ENCODE peak calls at places on chromosomes 11 and 22, in eight cellular contexts. One of them, this sample, is unnamed.

GRCh38 chr11:13761712-13762111 is 93.2 kb downstream of the FAR1 start:
- DNase-seq in cardiac fibroblast: peak; percentile 7
- DNase-seq in lower leg skin: no peak
- DNase-seq in transverse colon: no peak
- DNase-seq in fibroblast of lung: no peak
- DNase-seq in ovary: no peak
- DNase-seq in left ventricle myocardium inferior: no peak
- DNase-seq in mammary epithelial cell: no peak
- DNase-seq in this sample: peak; percentile 28

GRCh38 chr11:118212131-118212725 is 12.6 kb downstream of the JAML start:
- DNase-seq in mammary epithelial cell: no peak
- DNase-seq in left ventricle myocardium inferior: peak; percentile 31
- DNase-seq in transverse colon: no peak
- DNase-seq in lower leg skin: no peak
- DNase-seq in ovary: no peak
- DNase-seq in fibroblast of lung: no peak
- DNase-seq in cardiac fibroblast: no peak
- DNase-seq in this sample: no peak

GRCh38 chr11:117851852-117852251 is 24.6 kb downstream of the FXYD6 start:
- DNase-seq in fibroblast of lung: no peak
- DNase-seq in transverse colon: no peak
- DNase-seq in ovary: peak; percentile 31
- DNase-seq in left ventricle myocardium inferior: peak; percentile 61
- DNase-seq in lower leg skin: peak; percentile 72
- DNase-seq in mammary epithelial cell: no peak
- DNase-seq in cardiac fibroblast: peak; percentile 26
- DNase-seq in this sample: peak; percentile 53

GRCh38 chr11:61327669-61328071 is 5.2 kb downstream of the DDB1 start:
- DNase-seq in ovary: no peak
- DNase-seq in transverse colon: no peak
- DNase-seq in fibroblast of lung: no peak
- DNase-seq in cardiac fibroblast: peak; percentile 18
- DNase-seq in lower leg skin: no peak
- DNase-seq in left ventricle myocardium inferior: no peak
- DNase-seq in mammary epithelial cell: no peak
- DNase-seq in this sample: peak; percentile 82

GRCh38 chr11:113908107-113908506 is 3.5 kb downstream of the HTR3B start:
- DNase-seq in lower leg skin: peak; percentile 28
- DNase-seq in ovary: no peak
- DNase-seq in transverse colon: no peak
- DNase-seq in left ventricle myocardium inferior: no peak
- DNase-seq in fibroblast of lung: no peak
- DNase-seq in mammary epithelial cell: no peak
- DNase-seq in cardiac fibroblast: no peak
- DNase-seq in this sample: no peak

GRCh38 chr22:29780781-29781676 is 13.9 kb downstream of the UQCR10 start:
- DNase-seq in cardiac fibroblast: peak; percentile 75
- DNase-seq in lower leg skin: no peak
- DNase-seq in ovary: peak; percentile 42
- DNase-seq in fibroblast of lung: peak; percentile 52
- DNase-seq in mammary epithelial cell: peak; percentile 76
- DNase-seq in transverse colon: no peak
- DNase-seq in left ventricle myocardium inferior: no peak
- DNase-seq in this sample: peak; percentile 78

GRCh38 chr11:76436020-76436419 is 8.8 kb upstream of the EMSY start:
- DNase-seq in transverse colon: no peak
- DNase-seq in cardiac fibroblast: no peak
- DNase-seq in mammary epithelial cell: no peak
- DNase-seq in fibroblast of lung: peak; percentile 3
- DNase-seq in lower leg skin: no peak
- DNase-seq in ovary: no peak
- DNase-seq in left ventricle myocardium inferior: no peak
- DNase-seq in this sample: no peak

GRCh38 chr11:112292785-112293407 is 32.2 kb upstream of the PLET1 start:
- DNase-seq in ovary: no peak
- DNase-seq in mammary epithelial cell: peak; percentile 80
- DNase-seq in fibroblast of lung: peak; percentile 89
- DNase-seq in transverse colon: no peak
- DNase-seq in left ventricle myocardium inferior: no peak
- DNase-seq in lower leg skin: no peak
- DNase-seq in cardiac fibroblast: peak; percentile 90
- DNase-seq in this sample: peak; percentile 95

GRCh38 chr22:31148953-31149627 is 8.8 kb upstream of the PLA2G3 start:
- DNase-seq in cardiac fibroblast: peak; percentile 90
- DNase-seq in lower leg skin: no peak
- DNase-seq in transverse colon: peak; percentile 77
- DNase-seq in mammary epithelial cell: peak; percentile 48
- DNase-seq in left ventricle myocardium inferior: peak; percentile 66
- DNase-seq in ovary: peak; percentile 70
- DNase-seq in fibroblast of lung: peak; percentile 88
- DNase-seq in this sample: peak; percentile 92

GRCh38 chr11:62504158-62504973 is 42.2 kb downstream of the AHNAK start:
- DNase-seq in cardiac fibroblast: no peak
- DNase-seq in transverse colon: no peak
- DNase-seq in lower leg skin: no peak
- DNase-seq in ovary: no peak
- DNase-seq in fibroblast of lung: no peak
- DNase-seq in mammary epithelial cell: no peak
- DNase-seq in left ventricle myocardium inferior: no peak
- DNase-seq in this sample: no peak

GRCh38 chr22:41910599-41911291 is 4.1 kb downstream of the SHISA8 start:
- DNase-seq in ovary: peak; percentile 54
- DNase-seq in transverse colon: no peak
- DNase-seq in left ventricle myocardium inferior: peak; percentile 56
- DNase-seq in mammary epithelial cell: no peak
- DNase-seq in lower leg skin: no peak
- DNase-seq in cardiac fibroblast: peak; percentile 25
- DNase-seq in fibroblast of lung: no peak
- DNase-seq in this sample: no peak

GRCh38 chr22:43852605-43853327 is 9.5 kb downstream of the SULT4A1 start:
- DNase-seq in fibroblast of lung: no peak
- DNase-seq in cardiac fibroblast: no peak
- DNase-seq in lower leg skin: peak; percentile 79
- DNase-seq in mammary epithelial cell: no peak
- DNase-seq in left ventricle myocardium inferior: no peak
- DNase-seq in transverse colon: no peak
- DNase-seq in ovary: no peak
- DNase-seq in this sample: no peak

GRCh38 chr11:13885083-13885482 is 77.4 kb upstream of the SPON1 start:
- DNase-seq in cardiac fibroblast: no peak
- DNase-seq in lower leg skin: no peak
- DNase-seq in fibroblast of lung: no peak
- DNase-seq in transverse colon: no peak
- DNase-seq in mammary epithelial cell: peak; percentile 20
- DNase-seq in ovary: no peak
- DNase-seq in left ventricle myocardium inferior: no peak
- DNase-seq in this sample: no peak

GRCh38 chr22:38108561-38109319 is 1.7 kb downstream of the BAIAP2L2 start:
- DNase-seq in left ventricle myocardium inferior: no peak
- DNase-seq in cardiac fibroblast: no peak
- DNase-seq in lower leg skin: no peak
- DNase-seq in fibroblast of lung: no peak
- DNase-seq in ovary: no peak
- DNase-seq in mammary epithelial cell: no peak
- DNase-seq in transverse colon: peak; percentile 35
- DNase-seq in this sample: no peak

GRCh38 chr11:2515401-2516275 is 70.8 kb downstream of the KCNQ1 start:
- DNase-seq in fibroblast of lung: no peak
- DNase-seq in cardiac fibroblast: no peak
- DNase-seq in left ventricle myocardium inferior: peak; percentile 15
- DNase-seq in mammary epithelial cell: no peak
- DNase-seq in transverse colon: peak; percentile 7
- DNase-seq in lower leg skin: peak; percentile 76
- DNase-seq in ovary: peak; percentile 5
- DNase-seq in this sample: no peak

GRCh38 chr22:20093437-20093836 is 13.4 kb downstream of the DGCR8 start:
- DNase-seq in ovary: no peak
- DNase-seq in transverse colon: no peak
- DNase-seq in mammary epithelial cell: no peak
- DNase-seq in cardiac fibroblast: no peak
- DNase-seq in fibroblast of lung: no peak
- DNase-seq in lower leg skin: no peak
- DNase-seq in left ventricle myocardium inferior: peak; percentile 78
- DNase-seq in this sample: no peak

GRCh38 chr11:95999604-96000003 is 75.7 kb upstream of the MTMR2 start:
- DNase-seq in fibroblast of lung: no peak
- DNase-seq in mammary epithelial cell: no peak
- DNase-seq in lower leg skin: no peak
- DNase-seq in cardiac fibroblast: peak; percentile 44
- DNase-seq in left ventricle myocardium inferior: no peak
- DNase-seq in ovary: no peak
- DNase-seq in transverse colon: no peak
- DNase-seq in this sample: no peak

GRCh38 chr11:123362941-123363340 is 67.1 kb upstream of the GRAMD1B start:
- DNase-seq in cardiac fibroblast: no peak
- DNase-seq in left ventricle myocardium inferior: no peak
- DNase-seq in transverse colon: no peak
- DNase-seq in lower leg skin: no peak
- DNase-seq in mammary epithelial cell: no peak
- DNase-seq in ovary: no peak
- DNase-seq in fibroblast of lung: no peak
- DNase-seq in this sample: no peak

GRCh38 chr11:118488480-118489109 is 38.7 kb upstream of the TTC36 start:
- DNase-seq in transverse colon: peak; percentile 68
- DNase-seq in lower leg skin: no peak
- DNase-seq in left ventricle myocardium inferior: peak; percentile 27
- DNase-seq in mammary epithelial cell: peak; percentile 47
- DNase-seq in ovary: peak; percentile 71
- DNase-seq in cardiac fibroblast: peak; percentile 90
- DNase-seq in fibroblast of lung: peak; percentile 88
- DNase-seq in this sample: peak; percentile 92

GRCh38 chr11:47603295-47603694 is 9.1 kb upstream of the C1QTNF4 start:
- DNase-seq in cardiac fibroblast: no peak
- DNase-seq in left ventricle myocardium inferior: no peak
- DNase-seq in mammary epithelial cell: no peak
- DNase-seq in ovary: no peak
- DNase-seq in transverse colon: no peak
- DNase-seq in fibroblast of lung: no peak
- DNase-seq in lower leg skin: no peak
- DNase-seq in this sample: no peak

GRCh38 chr11:26914968-26915367 is 78.9 kb upstream of the FIBIN start:
- DNase-seq in transverse colon: peak; percentile 7
- DNase-seq in fibroblast of lung: no peak
- DNase-seq in cardiac fibroblast: no peak
- DNase-seq in left ventricle myocardium inferior: no peak
- DNase-seq in lower leg skin: no peak
- DNase-seq in ovary: no peak
- DNase-seq in mammary epithelial cell: no peak
- DNase-seq in this sample: no peak

GRCh38 chr11:122601131-122602125 is 54.1 kb upstream of the UBASH3B start:
- DNase-seq in fibroblast of lung: peak; percentile 74
- DNase-seq in lower leg skin: no peak
- DNase-seq in left ventricle myocardium inferior: no peak
- DNase-seq in cardiac fibroblast: peak; percentile 70
- DNase-seq in transverse colon: no peak
- DNase-seq in ovary: no peak
- DNase-seq in mammary epithelial cell: peak; percentile 41
- DNase-seq in this sample: peak; percentile 76

GRCh38 chr11:8790964-8791363 is 108.4 kb downstream of the RPL27A start:
- DNase-seq in mammary epithelial cell: no peak
- DNase-seq in ovary: no peak
- DNase-seq in transverse colon: no peak
- DNase-seq in fibroblast of lung: no peak
- DNase-seq in lower leg skin: no peak
- DNase-seq in cardiac fibroblast: no peak
- DNase-seq in left ventricle myocardium inferior: no peak
- DNase-seq in this sample: no peak

GRCh38 chr11:68780829-68781228 is 29.5 kb upstream of the TESMIN start:
- DNase-seq in transverse colon: peak; percentile 39
- DNase-seq in left ventricle myocardium inferior: peak; percentile 77
- DNase-seq in lower leg skin: no peak
- DNase-seq in cardiac fibroblast: peak; percentile 20
- DNase-seq in fibroblast of lung: no peak
- DNase-seq in mammary epithelial cell: no peak
- DNase-seq in ovary: no peak
- DNase-seq in this sample: peak; percentile 14

GRCh38 chr11:11250470-11250869 is 102.6 kb downstream of the CSNK2A3 start:
- DNase-seq in cardiac fibroblast: no peak
- DNase-seq in ovary: no peak
- DNase-seq in lower leg skin: no peak
- DNase-seq in left ventricle myocardium inferior: no peak
- DNase-seq in fibroblast of lung: peak; percentile 10
- DNase-seq in transverse colon: no peak
- DNase-seq in mammary epithelial cell: no peak
- DNase-seq in this sample: no peak

GRCh38 chr22:27692243-27692642 is 109.3 kb downstream of the MN1 start:
- DNase-seq in cardiac fibroblast: no peak
- DNase-seq in lower leg skin: no peak
- DNase-seq in left ventricle myocardium inferior: no peak
- DNase-seq in ovary: no peak
- DNase-seq in fibroblast of lung: no peak
- DNase-seq in mammary epithelial cell: no peak
- DNase-seq in transverse colon: no peak
- DNase-seq in this sample: peak; percentile 24
- TF ChIP-seq CTCF in cardiac fibroblast: peak; percentile 21
- TF ChIP-seq CTCF in lower leg skin: no peak
- TF ChIP-seq CTCF in left ventricle myocardium inferior: no peak
- TF ChIP-seq CTCF in ovary: no peak
- TF ChIP-seq CTCF in fibroblast of lung: no peak
- TF ChIP-seq CTCF in mammary epithelial cell: no peak
- TF ChIP-seq CTCF in transverse colon: no peak
- TF ChIP-seq CTCF in this sample: peak; percentile 37

DNA sequence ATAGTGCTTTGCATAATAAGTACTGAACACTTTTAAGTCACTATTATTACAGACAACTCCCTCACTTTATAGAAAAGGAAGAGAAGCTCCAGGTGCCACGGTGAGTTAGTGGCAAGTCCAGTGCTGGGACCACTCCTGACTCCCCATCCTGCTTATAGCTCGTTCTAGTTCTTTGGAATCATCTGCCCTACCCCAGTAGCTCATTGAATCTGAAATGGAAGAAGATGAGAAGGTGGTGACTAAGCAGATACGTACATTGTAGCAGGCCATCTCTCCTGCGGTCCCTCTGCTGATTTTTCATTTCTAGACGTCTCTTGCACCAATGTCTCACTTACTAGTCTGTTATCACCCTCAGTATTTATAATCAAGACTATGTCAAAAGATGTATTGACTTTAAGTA is 21.6 kb downstream of the MMP20 start:
- DNase-seq in lower leg skin: no peak
- DNase-seq in left ventricle myocardium inferior: no peak
- DNase-seq in mammary epithelial cell: peak; percentile 52
- DNase-seq in cardiac fibroblast: no peak
- DNase-seq in transverse colon: no peak
- DNase-seq in fibroblast of lung: no peak
- DNase-seq in ovary: no peak
- DNase-seq in this sample: no peak
- H3K4me3 ChIP-seq in lower leg skin: no peak overlapping the region
- H3K4me3 ChIP-seq in left ventricle myocardium inferior: no peak overlapping the region
- H3K4me3 ChIP-seq in mammary epithelial cell: no peak overlapping the region
- H3K4me3 ChIP-seq in cardiac fibroblast: no peak overlapping the region
- H3K4me3 ChIP-seq in transverse colon: no peak overlapping the region
- H3K4me3 ChIP-seq in fibroblast of lung: no peak overlapping the region
- H3K4me3 ChIP-seq in ovary: no peak overlapping the region
- H3K4me3 ChIP-seq in this sample: no peak overlapping the region

GRCh38 chr11:102061276-102061675 is 14.0 kb downstream of the CFAP300 start:
- DNase-seq in lower leg skin: no peak
- DNase-seq in ovary: no peak
- DNase-seq in fibroblast of lung: peak; percentile 46
- DNase-seq in transverse colon: no peak
- DNase-seq in mammary epithelial cell: no peak
- DNase-seq in left ventricle myocardium inferior: no peak
- DNase-seq in cardiac fibroblast: peak; percentile 37
- DNase-seq in this sample: peak; percentile 64
- TF ChIP-seq CTCF in lower leg skin: no peak
- TF ChIP-seq CTCF in ovary: no peak
- TF ChIP-seq CTCF in fibroblast of lung: peak; percentile 58
- TF ChIP-seq CTCF in transverse colon: no peak
- TF ChIP-seq CTCF in mammary epithelial cell: peak; percentile 63
- TF ChIP-seq CTCF in left ventricle myocardium inferior: peak; percentile 59
- TF ChIP-seq CTCF in cardiac fibroblast: peak; percentile 52
- TF ChIP-seq CTCF in this sample: peak; percentile 74

GRCh38 chr22:46055851-46056168 is 78.8 kb upstream of the WNT7B start:
- DNase-seq in transverse colon: no peak
- DNase-seq in ovary: no peak
- DNase-seq in fibroblast of lung: no peak
- DNase-seq in lower leg skin: no peak
- DNase-seq in cardiac fibroblast: no peak
- DNase-seq in left ventricle myocardium inferior: no peak
- DNase-seq in mammary epithelial cell: no peak
- DNase-seq in this sample: no peak
- H3K4me3 ChIP-seq in transverse colon: peak overlapping the region; percentile 72
- H3K4me3 ChIP-seq in ovary: peak overlapping the region; percentile 87
- H3K4me3 ChIP-seq in fibroblast of lung: peak overlapping the region; percentile 70
- H3K4me3 ChIP-seq in lower leg skin: no peak overlapping the region
- H3K4me3 ChIP-seq in cardiac fibroblast: peak overlapping the region; percentile 69
- H3K4me3 ChIP-seq in left ventricle myocardium inferior: peak overlapping the region; percentile 84
- H3K4me3 ChIP-seq in mammary epithelial cell: peak overlapping the region; percentile 72
- H3K4me3 ChIP-seq in this sample: no peak overlapping the region